ENCODE peak calls at places on chromosomes 5 and 9, in four cellular contexts. R is activated CD8-positive, alpha-beta memory T cell treated with anti-CD3 and anti-CD28 coated beads, Interleukin-2, amount 50 U/mL, for 48 hours; X is iPS-NIHi11; J is pons. Q is an unnamed sample.
A peak's percentile ranks its signal among the peaks of the same experiment; 100 is the strongest.

GRCh38 chr9:19683715-19684114 is 105.1 kb downstream of the SLC24A2 start:
- DNase-seq in J (no peak), X (no peak), R (no peak), Q (no peak)

GRCh38 chr5:14818931-14819790 is 52.4 kb downstream of the ANKH start:
- DNase-seq in X (no peak), R (no peak), J (no peak), Q (no peak)

GRCh38 chr9:101626295-101626694 is 31.5 kb upstream of the PPP3R2 start:
- DNase-seq in R (no peak), X (no peak), J (no peak), Q (no peak)

GRCh38 chr5:160382361-160382760 is 11.9 kb upstream of the C1QTNF2 start:
- DNase-seq in R (no peak), J (no peak), X (no peak), Q (no peak)

GRCh38 chr9:3478549-3478953 is 47.2 kb downstream of the RFX3 start:
- DNase-seq in J (no peak), R (no peak), X (peak; percentile 14), Q (no peak)

GRCh38 chr5:138536665-138537315 is 6.2 kb downstream of the ETF1 start:
- DNase-seq in R (no peak), X (peak; percentile 39), J (peak; percentile 53), Q (no peak)

GRCh38 chr9:92745236-92745790 is 19.3 kb downstream of the BICD2 start:
- DNase-seq in X (no peak), J (no peak), R (no peak), Q (no peak)

GRCh38 chr9:35696520-35697215 is 6.9 kb upstream of the TPM2 start:
- DNase-seq in J (peak; percentile 35), R (peak; percentile 73), X (peak; percentile 84), Q (peak; percentile 42)

GRCh38 chr5:159909126-159909525 is 7.2 kb upstream of the ADRA1B start:
- DNase-seq in J (no peak), X (no peak), R (no peak), Q (no peak)

GRCh38 chr9:21357479-21358290 is 7.0 kb upstream of the IFNA6 start:
- DNase-seq in X (no peak), J (peak; percentile 47), R (no peak), Q (no peak)

GRCh38 chr5:142677212-142677611 is 8.7 kb downstream of the FGF1 start:
- DNase-seq in R (no peak), J (no peak), X (no peak), Q (no peak)

GRCh38 chr5:154097031-154097430 is 58.3 kb downstream of the MFAP3 start:
- DNase-seq in X (peak; percentile 66), J (no peak), R (no peak), Q (no peak)

GRCh38 chr5:175752826-175753535 is 95.1 kb downstream of the HRH2 start:
- DNase-seq in X (peak; percentile 19), R (no peak), J (no peak), Q (no peak)

GRCh38 chr5:56367752-56368151 is 134.6 kb upstream of the ANKRD55 start:
- DNase-seq in J (no peak), R (no peak), X (no peak), Q (no peak)

GRCh38 chr9:16598316-16598715 is 272.2 kb downstream of the BNC2 start:
- DNase-seq in R (no peak), J (no peak), X (no peak), Q (no peak)

GRCh38 chr5:155311721-155312120 is 298.2 kb downstream of the KIF4B start:
- DNase-seq in R (no peak), J (no peak), X (no peak), Q (no peak)

GRCh38 chr9:127121628-127122175 is 733 bp downstream of the ANGPTL2 start:
- DNase-seq in X (no peak), J (no peak), R (no peak), Q (no peak)

GRCh38 chr9:17578911-17579793 is at the start of gene SH3GL2:
- DNase-seq in J (no peak), R (peak; percentile 55), X (peak; percentile 86), Q (peak; percentile 52)

GRCh38 chr5:160175438-160176218 is 53.7 kb upstream of the FABP6 start:
- DNase-seq in X (no peak), R (no peak), J (peak; percentile 93), Q (no peak)

GRCh38 chr9:127545196-127546124 is 66.6 kb upstream of the STXBP1 start:
- DNase-seq in R (no peak), J (peak; percentile 86), X (peak; percentile 69), Q (no peak)

GRCh38 chr5:69105996-69106906 is 12.4 kb downstream of the SLC30A5 start:
- DNase-seq in J (no peak), R (no peak), X (no peak), Q (no peak)

GRCh38 chr5:138448481-138449398 is 9.9 kb downstream of the REEP2 start:
- DNase-seq in J (no peak), R (no peak), X (peak; percentile 72), Q (no peak)

GRCh38 chr5:4551034-4551433 is 589.1 kb upstream of the ADAMTS16 start:
- DNase-seq in X (no peak), R (no peak), J (no peak), Q (no peak)

GRCh38 chr5:18457255-18457654 is 823.0 kb downstream of the TAF11L14 start:
- DNase-seq in J (no peak), X (no peak), R (no peak), Q (no peak)

GRCh38 chr5:181189962-181190710 is 14.9 kb downstream of the TRIM7 start:
- DNase-seq in J (no peak), X (no peak), R (peak; percentile 82), Q (no peak)

GRCh38 chr9:101486693-101487442 is 46.8 kb upstream of the RNF20 start:
- DNase-seq in X (peak; percentile 83), J (peak; percentile 84), R (peak; percentile 58), Q (peak; percentile 65)

GRCh38 chr5:41617843-41618515 is 107.6 kb upstream of the PLCXD3 start:
- DNase-seq in X (no peak), J (no peak), R (no peak), Q (no peak)

GRCh38 chr5:23506329-23507236 is 826 bp upstream of the PRDM9 start:
- DNase-seq in J (peak; percentile 34), X (peak; percentile 29), R (no peak), Q (peak; percentile 42)

GRCh38 chr9:13487071-13487470 is 207.6 kb upstream of the MPDZ start:
- DNase-seq in X (no peak), R (no peak), J (no peak), Q (no peak)

GRCh38 chr5:115296130-115296997 is at the start of gene CCDC112:
- DNase-seq in X (peak; percentile 93), R (peak; percentile 86), J (peak; percentile 56), Q (peak; percentile 57)